ENCODE peak calls at places on chromosomes 13 and 19, in four cellular contexts. J, L, S and Z are unnamed samples. For H3K9me3, the result is how much of the 10 kb centered on the place peaks cover.

GRCh38 chr13:86870388-86870966 is 800.7 kb upstream of the SLITRK5 start:
- DNase-seq in L (no peak), J (no peak), S (no peak), Z (no peak)

GRCh38 chr13:100800283-100800875 is 125.8 kb upstream of the TMTC4 start:
- DNase-seq in J (no peak), S (no peak), L (no peak), Z (no peak)

GRCh38 chr13:28301839-28302238 is 163.5 kb downstream of the PAN3 start:
- DNase-seq in L (no peak), J (no peak), S (no peak), Z (no peak)

GRCh38 chr19:16334421-16334820 is 9.8 kb downstream of the KLF2 start:
- DNase-seq in J (no peak), L (no peak), S (no peak), Z (no peak)

GRCh38 chr13:50365683-50366391 is 350.6 kb downstream of the KCNRG start:
- DNase-seq in L (no peak), S (no peak), J (no peak), Z (no peak)

GRCh38 chr13:29537736-29538624 is 57.5 kb downstream of the SLC7A1 start:
- DNase-seq in S (no peak), L (no peak), J (no peak), Z (no peak)

GRCh38 chr13:87498681-87499080 is 172.5 kb upstream of the SLITRK5 start:
- DNase-seq in J (no peak), L (no peak), S (no peak), Z (no peak)

GRCh38 chr13:33543089-33543459 is 257.5 kb upstream of the STARD13 start:
- DNase-seq in S (no peak), L (no peak), J (peak), Z (no peak)

GRCh38 chr19:18718846-18719458 is 35.5 kb downstream of the CRTC1 start:
- DNase-seq in S (no peak), L (no peak), J (no peak), Z (no peak)

GRCh38 chr13:41222259-41222852 is 28.0 kb upstream of the KBTBD7 start:
- DNase-seq in L (peak), S (peak), J (no peak), Z (peak)

GRCh38 chr19:17163652-17164051 is 51.5 kb upstream of the USE1 start:
- DNase-seq in L (no peak), S (no peak), J (no peak), Z (no peak)

GRCh38 chr13:63279136-63279535 is 1863.5 kb upstream of the PCDH20 start:
- DNase-seq in J (no peak), S (no peak), L (no peak), Z (no peak)

GRCh38 chr13:114286808-114287207 is 5.4 kb downstream of the UPF3A start:
- DNase-seq in L (no peak), S (no peak), J (no peak), Z (no peak)

GRCh38 chr13:67943116-67943515 is 713.0 kb upstream of the PCDH9 start:
- DNase-seq in L (no peak), S (no peak), J (no peak), Z (no peak)

GRCh38 chr13:76454991-76455390 is 431.2 kb downstream of the KCTD12 start:
- DNase-seq in S (no peak), J (no peak), L (no peak), Z (no peak)

DNA sequence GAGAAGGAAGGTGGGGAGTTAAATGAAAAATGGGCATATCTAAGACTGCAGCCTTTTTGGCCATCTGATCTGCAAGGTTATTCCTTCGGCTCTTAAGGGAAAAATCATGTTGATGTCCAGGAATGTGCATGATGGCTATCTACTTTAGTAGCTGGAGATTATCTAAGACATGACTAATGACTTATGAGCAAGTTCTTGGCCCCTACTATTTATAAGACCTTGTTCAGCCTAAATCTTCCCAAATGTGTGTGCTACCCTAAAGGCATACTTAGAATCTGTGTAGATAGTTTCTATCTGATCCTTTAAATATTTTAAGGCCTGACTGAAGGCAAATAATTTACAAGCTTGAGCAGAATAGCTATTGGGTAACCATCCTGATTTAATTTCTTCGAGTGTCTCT is 41.8 kb upstream of the CD177 start:
- DNase-seq in S (no peak), L (no peak), J (no peak), Z (no peak)
- H3K9me3 ChIP-seq in S (under half), L (under half), J (under half), Z (under half)

GRCh38 chr13:112244061-112244460 is 132.1 kb upstream of the SPACA7 start:
- DNase-seq in J (no peak), S (no peak), L (no peak), Z (no peak)

GRCh38 chr13:112246731-112247470 is 129.3 kb upstream of the SPACA7 start:
- DNase-seq in S (no peak), L (no peak), J (no peak), Z (no peak)

GRCh38 chr13:112245959-112246358 is 130.2 kb upstream of the SPACA7 start:
- DNase-seq in L (no peak), J (no peak), S (no peak), Z (no peak)

GRCh38 chr13:112244495-112245177 is 131.5 kb upstream of the SPACA7 start:
- DNase-seq in L (no peak), J (no peak), S (no peak), Z (no peak)

DNA sequence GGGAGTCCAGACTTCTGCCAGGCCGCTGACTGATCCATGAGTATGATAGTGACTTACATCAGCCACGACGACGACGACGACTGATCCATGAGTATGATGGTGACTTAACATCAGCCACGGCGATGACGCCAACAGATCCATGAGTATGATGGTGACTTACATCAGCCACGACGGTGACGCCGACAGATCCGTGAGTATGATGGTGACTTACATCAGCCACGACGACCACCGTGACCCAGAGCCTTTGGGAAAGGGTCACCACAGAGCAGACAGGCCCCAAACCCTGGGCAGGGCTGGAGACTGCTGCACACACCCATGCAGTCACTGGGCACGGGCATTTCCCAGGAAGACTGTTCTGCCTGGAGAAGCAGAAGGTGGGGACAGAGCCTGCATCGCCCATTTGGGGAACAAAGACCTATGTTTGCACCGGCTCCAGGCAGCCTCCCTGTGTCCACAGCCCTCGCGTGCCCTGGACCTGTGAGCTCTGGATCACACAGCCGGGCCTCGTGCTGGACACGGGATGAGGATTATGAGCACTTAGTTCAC is 130.9 kb upstream of the SPACA7 start:
- DNase-seq in J (no peak), L (no peak), S (no peak), Z (no peak)
- H3K9me3 ChIP-seq in J (under half), L (under half), S (under half), Z (under half)

GRCh38 chr19:10935371-10936059 is 6.9 kb downstream of the TIMM29 start:
- DNase-seq in L (no peak), S (no peak), J (no peak), Z (no peak)
- H3K9me3 ChIP-seq in L (under half), S (under half), J (under half), Z (under half)

DNA sequence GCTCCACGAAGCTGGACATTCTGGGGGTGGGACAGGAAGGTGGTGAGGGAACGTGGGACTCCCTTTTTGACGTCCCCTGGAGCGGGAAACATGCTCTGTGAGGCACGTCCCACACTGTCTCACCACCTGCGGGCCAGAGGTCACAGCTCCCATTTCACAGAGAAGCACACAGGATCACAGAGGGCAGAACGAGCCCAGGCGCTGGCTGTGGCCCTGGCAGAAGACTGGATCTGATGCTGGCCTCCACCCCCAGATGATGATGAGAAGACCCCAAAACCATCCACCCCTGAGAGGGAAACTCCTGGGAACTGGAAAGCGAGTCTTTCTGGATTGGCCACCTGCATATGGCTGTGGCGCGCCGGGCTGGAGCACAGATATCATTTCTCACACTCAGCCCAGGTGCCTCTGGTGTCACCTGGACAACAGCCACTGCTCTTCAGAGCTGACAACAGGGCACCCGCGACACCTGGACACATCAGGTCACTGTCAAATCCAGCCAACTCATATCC is 216.2 kb downstream of the TUBA3C start:
- DNase-seq in L (no peak), S (no peak), J (no peak), Z (no peak)
- H3K9me3 ChIP-seq in L (under half), S (under half), J (half or more), Z (under half)

GRCh38 chr19:24141612-24142011 is 54.6 kb downstream of the ZNF254 start:
- DNase-seq in L (no peak), S (no peak), J (no peak), Z (no peak)
- H3K9me3 ChIP-seq in L (under half), S (half or more), J (under half), Z (under half)

DNA sequence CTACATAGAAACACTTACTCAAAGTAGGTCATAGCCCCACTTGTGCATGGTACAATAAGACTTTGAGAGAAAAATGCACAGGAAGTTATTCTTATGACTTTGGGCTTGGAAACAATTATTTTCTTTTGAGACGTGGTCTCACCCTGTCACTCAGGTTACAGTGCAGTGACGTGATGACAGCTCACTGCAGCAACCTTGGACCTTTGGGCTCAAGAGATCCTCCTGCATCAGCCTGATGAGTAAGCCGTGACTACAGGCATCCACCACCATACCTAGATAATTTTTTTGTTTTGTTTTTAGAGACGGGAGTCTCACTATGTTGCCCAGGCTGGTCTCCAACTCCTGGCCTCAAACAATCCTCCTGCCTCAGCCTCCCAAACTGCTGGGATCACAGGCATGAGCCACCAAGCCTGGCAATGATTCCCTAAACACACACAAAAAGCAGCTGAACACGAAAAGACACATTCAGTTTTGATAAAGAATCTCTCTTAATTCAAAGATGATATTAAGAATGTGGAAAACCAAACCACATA is 17.9 kb downstream of the NLRP9 start:
- DNase-seq in S (no peak), J (no peak), L (no peak), Z (no peak)
- H3K9me3 ChIP-seq in S (under half), J (half or more), L (under half), Z (under half)

GRCh38 chr13:19672990-19673389 is 39.5 kb downstream of the MPHOSPH8 start:
- DNase-seq in J (no peak), S (no peak), L (no peak), Z (no peak)
- H3K9me3 ChIP-seq in J (under half), S (under half), L (under half), Z (under half)

GRCh38 chr19:54662730-54663129 is at the start of gene LILRB4:
- DNase-seq in L (no peak), J (no peak), S (peak), Z (no peak)
- H3K9me3 ChIP-seq in L (under half), J (half or more), S (under half), Z (under half)

DNA sequence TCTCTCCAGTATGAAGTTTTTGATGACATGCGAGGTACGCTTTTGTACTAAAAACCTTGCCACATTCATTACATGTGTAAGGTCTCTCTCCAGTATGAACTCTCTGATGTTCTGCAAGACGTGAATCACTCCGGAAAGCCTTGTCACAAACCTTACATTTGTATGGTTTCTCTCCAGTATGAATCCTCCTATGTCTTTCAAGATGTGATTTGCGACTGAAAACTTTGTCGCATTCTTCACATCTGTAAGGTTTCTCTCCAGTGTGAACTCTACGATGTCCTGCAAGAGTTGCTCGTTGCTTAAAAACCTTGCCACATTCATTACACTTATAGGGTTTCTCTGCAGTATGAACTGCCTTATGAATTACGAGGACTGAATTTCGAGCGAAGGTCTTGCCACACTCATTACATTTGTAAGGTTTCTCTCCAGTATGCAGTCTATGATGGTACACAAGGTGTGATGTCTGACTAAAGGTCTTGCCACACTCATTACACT is 16.5 kb downstream of the ZNF320 start:
- DNase-seq in J (no peak), S (no peak), L (no peak), Z (no peak)
- H3K9me3 ChIP-seq in J (under half), S (under half), L (under half), Z (under half)

GRCh38 chr13:97856001-97856675 is 97.3 kb upstream of the IPO5 start:
- DNase-seq in J (no peak), S (no peak), L (no peak), Z (no peak)
- H3K9me3 ChIP-seq in J (under half), S (under half), L (under half), Z (under half)